ENCODE peak calls at places on chromosomes 5 and 9, in seven cellular contexts. J is suprapubic skin, T is sigmoid colon, S is A549, M is stomach, R is ovary, K is transverse colon. E is an unnamed sample.

GRCh38 chr9:121744002-121744686 is 92.7 kb downstream of the DAB2IP start:
- DNase-seq in J (no peak), K (peak; percentile 75), S (peak; percentile 62), R (peak; percentile 67), M (peak; percentile 73), T (peak; percentile 84), E (no peak)

GRCh38 chr5:53172630-53173029 is 63.1 kb upstream of the MOCS2 start:
- DNase-seq in T (no peak), S (no peak), K (no peak), R (no peak), M (no peak), J (no peak), E (no peak)

GRCh38 chr9:95826183-95826838 is 49.2 kb upstream of the ERCC6L2 start:
- DNase-seq in S (no peak), J (no peak), M (no peak), K (no peak), T (no peak), R (no peak), E (no peak)

GRCh38 chr5:125256296-125256695 is 509.9 kb upstream of the ZNF608 start:
- DNase-seq in R (no peak), J (no peak), K (no peak), S (no peak), T (no peak), M (no peak), E (no peak)

GRCh38 chr5:14724633-14725032 is 60.1 kb downstream of the OTULIN start:
- DNase-seq in M (no peak), R (no peak), K (no peak), T (no peak), S (no peak), J (no peak), E (no peak)

GRCh38 chr5:120405291-120405864 is 58.7 kb upstream of the PRR16 start:
- DNase-seq in T (no peak), J (no peak), R (no peak), K (no peak), M (no peak), S (no peak), E (no peak)

GRCh38 chr5:39240750-39241149 is 21.4 kb upstream of the FYB1 start:
- DNase-seq in K (no peak), J (no peak), T (no peak), R (no peak), S (no peak), M (no peak), E (no peak)

GRCh38 chr5:93371893-93372292 is 209.1 kb downstream of the NR2F1-AS1 start:
- DNase-seq in R (no peak), T (no peak), K (no peak), J (no peak), M (no peak), S (no peak), E (no peak)

GRCh38 chr5:57175586-57175985 is 1.7 kb downstream of the GPBP1 start:
- DNase-seq in J (no peak), S (no peak), M (no peak), K (peak; percentile 42), R (no peak), T (no peak), E (no peak)

GRCh38 chr5:147629196-147629595 is 119.3 kb upstream of the DPYSL3 start:
- DNase-seq in R (no peak), T (no peak), M (no peak), J (no peak), K (no peak), S (no peak), E (no peak)

GRCh38 chr9:37156781-37157356 is 36.5 kb downstream of the ZCCHC7 start:
- DNase-seq in M (no peak), R (no peak), T (no peak), J (no peak), K (no peak), S (no peak), E (no peak)

GRCh38 chr5:71830626-71831539 is 111.8 kb downstream of the CARTPT start:
- DNase-seq in R (peak; percentile 86), J (no peak), M (peak; percentile 69), K (peak; percentile 37), T (peak; percentile 79), S (peak; percentile 33), E (no peak)

GRCh38 chr9:114396558-114397218 is 8.9 kb upstream of the AKNA start:
- DNase-seq in R (peak; percentile 73), J (no peak), M (no peak), T (peak; percentile 87), S (peak; percentile 25), K (no peak), E (no peak)

GRCh38 chr9:32877639-32878217 is 94.4 kb downstream of the TMEM215 start:
- DNase-seq in S (no peak), R (no peak), M (no peak), T (no peak), K (no peak), J (no peak), E (no peak)

GRCh38 chr9:32525506-32525905 is 490 bp downstream of the RIGI start:
- DNase-seq in T (no peak), M (no peak), K (no peak), S (no peak), J (no peak), R (no peak), E (no peak)

GRCh38 chr5:159905496-159905895 is 10.8 kb upstream of the ADRA1B start:
- DNase-seq in M (no peak), S (peak; percentile 91), J (no peak), T (no peak), R (no peak), K (peak; percentile 60), E (no peak)

GRCh38 chr5:171365351-171365750 is 22.3 kb upstream of the NPM1 start:
- DNase-seq in R (no peak), S (peak; percentile 23), T (no peak), J (no peak), M (no peak), K (no peak), E (no peak)

GRCh38 chr5:38621840-38622513 is 65.5 kb upstream of the LIFR start:
- DNase-seq in S (no peak), R (no peak), J (no peak), M (no peak), K (no peak), T (no peak), E (no peak)

GRCh38 chr5:172005708-172006377 is 595 bp downstream of the FBXW11 start:
- DNase-seq in M (peak; percentile 38), S (peak; percentile 25), T (peak; percentile 64), R (peak; percentile 63), K (peak; percentile 37), J (no peak), E (no peak)

GRCh38 chr9:92525306-92525705 is 10.5 kb downstream of the ECM2 start:
- DNase-seq in T (no peak), J (no peak), K (no peak), R (no peak), S (no peak), M (no peak), E (no peak)

GRCh38 chr5:3361811-3362605 is 233.6 kb upstream of the IRX1 start:
- DNase-seq in J (peak; percentile 28), M (no peak), S (no peak), R (no peak), T (peak; percentile 15), K (no peak), E (no peak)

GRCh38 chr9:107542401-107542800 is 52.8 kb upstream of the KLF4 start:
- DNase-seq in M (no peak), R (no peak), S (no peak), J (no peak), T (no peak), K (no peak), E (no peak)

GRCh38 chr5:179158556-179158955 is 98.4 kb downstream of the ZNF354C start:
- DNase-seq in M (no peak), K (no peak), R (peak; percentile 16), S (no peak), T (peak; percentile 39), J (peak; percentile 47), E (no peak)

GRCh38 chr9:71036501-71036900 is 84.9 kb downstream of the TRPM3 start:
- DNase-seq in R (no peak), T (no peak), K (no peak), M (peak; percentile 38), J (no peak), S (no peak), E (no peak)

GRCh38 chr5:54785729-54786548 is 199.5 kb downstream of the ESM1 start:
- DNase-seq in R (peak; percentile 48), M (no peak), K (peak; percentile 67), T (peak; percentile 70), J (no peak), S (no peak), E (no peak)

GRCh38 chr5:169636477-169637084 is 494 bp upstream of the DOCK2 start:
- DNase-seq in S (no peak), M (no peak), J (no peak), K (no peak), T (no peak), R (no peak), E (no peak)

GRCh38 chr9:28547469-28547981 is 974.2 kb upstream of the C9orf72 start:
- DNase-seq in S (no peak), R (no peak), M (no peak), K (no peak), T (no peak), J (no peak), E (no peak)

GRCh38 chr5:16931334-16932110 is 4.6 kb downstream of the MYO10 start:
- DNase-seq in T (no peak), S (no peak), R (no peak), M (peak; percentile 84), J (no peak), K (peak; percentile 83), E (no peak)

GRCh38 chr5:112551437-112552018 is 132.5 kb upstream of the EPB41L4A start:
- DNase-seq in M (no peak), S (peak; percentile 66), T (no peak), K (peak; percentile 15), R (no peak), J (no peak), E (no peak)

DNA sequence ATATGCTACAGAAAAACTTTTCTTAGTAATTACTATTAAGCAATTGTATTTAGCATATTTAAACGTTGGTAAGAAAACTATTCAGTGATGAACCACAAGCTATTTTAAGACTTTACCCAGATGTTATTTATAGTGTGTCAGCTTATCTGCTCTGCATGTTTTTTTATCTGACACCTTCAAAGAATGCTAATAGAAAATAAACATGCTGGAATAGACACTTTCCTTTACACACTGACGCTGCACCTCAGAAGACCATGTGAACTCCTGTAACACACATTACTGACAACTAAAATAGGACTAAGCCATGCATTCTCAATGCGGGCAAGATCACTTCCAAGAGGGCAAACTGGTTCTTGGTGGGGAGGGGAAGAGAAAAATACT is 38.3 kb downstream of the FNIP1 start:
- DNase-seq in T (no peak), R (no peak), K (no peak), M (no peak), J (no peak), S (no peak), E (no peak)
- TF ChIP-seq EP300 in T (no peak), R (no peak), K (no peak), M (no peak), J (no peak), S (no peak), E (no peak)

GRCh38 chr9:16461231-16461840 is 409.1 kb downstream of the BNC2 start:
- DNase-seq in T (no peak), M (no peak), S (no peak), R (no peak), J (no peak), K (no peak), E (no peak)
- TF ChIP-seq EP300 in T (no peak), M (no peak), S (no peak), R (no peak), J (no peak), K (no peak), E (no peak)

GRCh38 chr5:177351392-177352329 is at the start of gene LMAN2:
- DNase-seq in R (peak; percentile 94), J (peak; percentile 96), K (peak; percentile 94), M (peak; percentile 96), S (peak; percentile 97), T (peak; percentile 96), E (peak; percentile 98)
- TF ChIP-seq EP300 in R (no peak), J (no peak), K (no peak), M (no peak), S (no peak), T (no peak), E (no peak)

GRCh38 chr9:69323886-69324285 is 1.1 kb upstream of the ENTREP1 start:
- DNase-seq in S (no peak), J (no peak), R (no peak), M (no peak), K (no peak), T (no peak), E (no peak)
- TF ChIP-seq EP300 in S (no peak), J (no peak), R (no peak), M (no peak), K (no peak), T (no peak), E (no peak)